ENCODE peak calls at places on chromosomes 16 and 17, in eight cellular contexts. J is right lobe of liver; X is colonic mucosa; C is A673; E is stomach; H is right atrium auricular region; V is naive thymus-derived CD4-positive, alpha-beta T cell; Q is HCT116. G is an unnamed sample.
A peak's percentile ranks its signal among the peaks of the same experiment; 100 is the strongest.

GRCh38 chr17:60604686-60605334 is 4.8 kb downstream of the PPM1D start:
- DNase-seq in V (no peak), H (no peak), J (no peak), E (no peak), C (no peak), X (no peak), Q (peak; percentile 29), G (no peak)

GRCh38 chr16:73125860-73126259 is 77.9 kb upstream of the ZFHX3 start:
- DNase-seq in V (no peak), C (peak; percentile 52), X (no peak), J (no peak), Q (no peak), H (no peak), E (no peak), G (no peak)

GRCh38 chr16:68085259-68086071 is at the start of gene NFATC3:
- DNase-seq in X (peak; percentile 98), E (peak; percentile 99), C (peak; percentile 98), V (peak; percentile 98), J (peak; percentile 99), H (peak; percentile 99), Q (peak; percentile 86), G (peak; percentile 53)

GRCh38 chr16:1819611-1820010 is 7.0 kb downstream of the HAGH start:
- DNase-seq in X (no peak), E (no peak), Q (no peak), H (no peak), J (no peak), V (no peak), C (no peak), G (no peak)

GRCh38 chr17:13671771-13672170 is 70.0 kb upstream of the HS3ST3A1 start:
- DNase-seq in H (no peak), C (no peak), X (no peak), V (no peak), E (no peak), J (no peak), Q (no peak), G (peak; percentile 35)

GRCh38 chr16:87054154-87054553 is 263.0 kb downstream of the C16orf95 start:
- DNase-seq in Q (no peak), H (no peak), J (no peak), C (no peak), V (no peak), X (no peak), E (no peak), G (no peak)

GRCh38 chr17:18257268-18257681 is 1.3 kb downstream of the FLII start:
- DNase-seq in C (no peak), J (no peak), V (no peak), H (no peak), E (peak; percentile 46), Q (no peak), X (no peak), G (no peak)

GRCh38 chr16:19882186-19882585 is 2.5 kb downstream of the GPRC5B start:
- DNase-seq in E (no peak), H (no peak), V (no peak), X (no peak), J (no peak), C (peak; percentile 58), Q (no peak), G (no peak)

GRCh38 chr16:26019885-26020284 is 328.1 kb downstream of the HS3ST4 start:
- DNase-seq in X (no peak), H (no peak), V (no peak), J (no peak), E (no peak), C (no peak), Q (no peak), G (no peak)

GRCh38 chr16:2779151-2779920 is 2.3 kb upstream of the ELOB start:
- DNase-seq in V (no peak), E (no peak), C (no peak), J (peak; percentile 38), H (no peak), X (no peak), Q (no peak), G (no peak)

DNA sequence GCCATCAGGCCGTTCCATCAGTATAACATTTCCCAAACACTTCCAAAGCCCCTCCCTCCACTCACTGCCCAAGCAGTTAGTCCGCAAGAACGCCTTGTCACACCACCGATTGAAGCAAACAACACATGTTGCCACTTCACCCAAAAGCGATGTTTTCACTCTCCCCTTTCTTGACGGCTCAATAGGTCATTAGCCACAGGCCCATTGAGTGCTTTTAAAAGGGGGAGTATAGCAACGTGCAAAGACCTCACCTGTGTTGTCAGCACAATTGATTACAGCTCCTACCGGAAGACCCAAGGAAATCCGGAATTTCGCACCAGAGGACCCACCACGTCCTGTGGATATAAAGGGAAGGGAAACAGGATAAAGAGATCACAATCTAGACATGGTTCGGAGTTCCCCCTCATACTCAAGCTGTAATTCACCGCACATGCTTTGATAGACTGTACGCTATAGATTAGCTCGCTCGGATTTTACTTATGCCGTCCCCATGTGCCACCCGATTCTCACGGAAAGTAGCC is 690 bp downstream of the RPL23 start:
- DNase-seq in C (no peak), J (no peak), Q (no peak), V (no peak), E (no peak), X (no peak), H (no peak), G (no peak)
- H3K27ac ChIP-seq in C (peak overlapping the region; percentile 89), J (peak overlapping the region; percentile 80), Q (peak overlapping the region; percentile 85), V (peak overlapping the region; percentile 89), E (peak overlapping the region; percentile 92), X (peak overlapping the region; percentile 94), H (peak overlapping the region; percentile 88), G (peak overlapping the region; percentile 81)

GRCh38 chr17:2786176-2786881 is 9.9 kb upstream of the RAP1GAP2 start:
- DNase-seq in C (peak; percentile 91), J (peak; percentile 67), Q (peak; percentile 84), E (peak; percentile 91), V (peak; percentile 93), H (peak; percentile 66), X (peak; percentile 98), G (peak; percentile 91)
- H3K4me3 ChIP-seq in C (no peak overlapping the region), J (no peak overlapping the region), Q (no peak overlapping the region), E (no peak overlapping the region), V (no peak overlapping the region), H (no peak overlapping the region), X (no peak overlapping the region), G (no peak overlapping the region)

GRCh38 chr16:69381231-69381630 is 4.6 kb downstream of the TERF2 start:
- DNase-seq in J (no peak), X (no peak), V (no peak), E (no peak), Q (no peak), H (no peak), C (no peak), G (no peak)

GRCh38 chr16:69386596-69386995 is 789 bp upstream of the TERF2 start:
- DNase-seq in Q (no peak), H (no peak), X (no peak), C (no peak), V (no peak), E (no peak), J (no peak), G (peak; percentile 12)

GRCh38 chr16:69378760-69379159 is 7.0 kb downstream of the TERF2 start:
- DNase-seq in E (no peak), H (no peak), C (no peak), Q (no peak), J (no peak), V (no peak), X (no peak), G (no peak)

GRCh38 chr16:69384974-69385373 is 833 bp downstream of the TERF2 start:
- DNase-seq in E (no peak), Q (no peak), H (no peak), J (no peak), C (no peak), V (no peak), X (no peak), G (no peak)

DNA sequence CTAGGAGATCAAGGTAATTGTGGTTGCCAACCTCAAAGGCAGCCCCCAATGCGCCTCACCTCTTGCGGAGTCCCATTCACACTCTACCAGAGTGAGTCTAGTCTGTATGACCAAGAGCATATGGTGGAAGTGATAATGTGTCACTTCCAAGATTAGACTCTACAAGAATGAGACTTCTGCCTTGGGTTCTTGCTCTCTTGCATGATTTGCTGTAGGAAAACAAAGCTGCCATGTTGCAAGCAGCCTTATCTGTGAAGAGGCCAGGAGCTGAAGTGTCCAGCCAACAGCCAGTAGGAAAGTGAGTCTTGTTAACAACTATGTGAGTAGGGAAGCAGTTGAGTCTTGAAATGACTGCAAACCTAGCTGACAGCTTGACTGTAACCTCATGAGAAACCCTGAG is 3.4 kb downstream of the TERF2 start:
- DNase-seq in X (no peak), H (no peak), J (no peak), E (no peak), C (no peak), Q (no peak), V (no peak), G (no peak)
- H3K36me3 ChIP-seq in X (no peaks in the 10 kb centered on the region), H (peaks cover 58% of the 10 kb centered on the region), J (peaks cover 12% of the 10 kb centered on the region), E (peaks cover 63% of the 10 kb centered on the region), C (peaks cover 60% of the 10 kb centered on the region), Q (peaks cover 52% of the 10 kb centered on the region), V (peaks cover 4% of the 10 kb centered on the region), G (peaks cover 32% of the 10 kb centered on the region)

GRCh38 chr16:11795887-11796226 is 1.2 kb downstream of the ZC3H7A start:
- DNase-seq in Q (no peak), E (no peak), X (no peak), V (no peak), J (no peak), C (no peak), H (no peak), G (no peak)

GRCh38 chr16:11792404-11793260 is 4.4 kb downstream of the ZC3H7A start:
- DNase-seq in C (no peak), Q (no peak), J (no peak), H (no peak), V (no peak), E (peak; percentile 53), X (peak; percentile 67), G (peak; percentile 51)

GRCh38 chr16:11793840-11794239 is 3.2 kb downstream of the ZC3H7A start:
- DNase-seq in V (no peak), C (no peak), E (no peak), X (peak; percentile 38), H (no peak), Q (no peak), J (no peak), G (no peak)

GRCh38 chr16:11794991-11795886 is 1.8 kb downstream of the ZC3H7A start:
- DNase-seq in H (no peak), Q (no peak), C (no peak), J (no peak), X (peak; percentile 26), E (no peak), V (no peak), G (no peak)

GRCh38 chr16:11794447-11794846 is 2.6 kb downstream of the ZC3H7A start:
- DNase-seq in V (no peak), X (no peak), E (no peak), H (no peak), J (no peak), Q (no peak), C (no peak), G (no peak)
- H3K27ac ChIP-seq in V (peak overlapping the region; percentile 97), X (no peak overlapping the region), E (peak overlapping the region; percentile 79), H (peak overlapping the region; percentile 41), J (no peak overlapping the region), Q (no peak overlapping the region), C (no peak overlapping the region), G (no peak overlapping the region)